ENCODE peak calls at places on chromosomes 3 and 15, in seven cellular contexts. One of them, this sample, is unnamed.

GRCh38 chr15:27679621-27680521 is 419.2 kb downstream of the OCA2 start:
- DNase-seq in gastrocnemius medialis: no peak
- DNase-seq in upper lobe of right lung: no peak
- DNase-seq in epithelial cell of proximal tubule: no peak
- DNase-seq in choroid plexus epithelial cell: peak; percentile 20
- DNase-seq in IMR-90: no peak
- DNase-seq in RWPE1: no peak
- DNase-seq in this sample: no peak

GRCh38 chr3:171953300-171954022 is 85.9 kb upstream of the FNDC3B start:
- DNase-seq in gastrocnemius medialis: no peak
- DNase-seq in upper lobe of right lung: no peak
- DNase-seq in epithelial cell of proximal tubule: no peak
- DNase-seq in choroid plexus epithelial cell: no peak
- DNase-seq in IMR-90: no peak
- DNase-seq in RWPE1: no peak
- DNase-seq in this sample: no peak

GRCh38 chr3:133547432-133548041 is 25.9 kb upstream of the CDV3 start:
- DNase-seq in gastrocnemius medialis: no peak
- DNase-seq in upper lobe of right lung: peak; percentile 72
- DNase-seq in epithelial cell of proximal tubule: no peak
- DNase-seq in choroid plexus epithelial cell: peak; percentile 84
- DNase-seq in IMR-90: peak; percentile 74
- DNase-seq in RWPE1: no peak
- DNase-seq in this sample: no peak

GRCh38 chr3:128072454-128073184 is 20.4 kb downstream of the SEC61A1 start:
- DNase-seq in gastrocnemius medialis: no peak
- DNase-seq in upper lobe of right lung: peak; percentile 55
- DNase-seq in epithelial cell of proximal tubule: no peak
- DNase-seq in choroid plexus epithelial cell: no peak
- DNase-seq in IMR-90: no peak
- DNase-seq in RWPE1: no peak
- DNase-seq in this sample: no peak

GRCh38 chr3:18111702-18112311 is 313.3 kb downstream of the SATB1 start:
- DNase-seq in gastrocnemius medialis: no peak
- DNase-seq in upper lobe of right lung: no peak
- DNase-seq in epithelial cell of proximal tubule: no peak
- DNase-seq in choroid plexus epithelial cell: peak; percentile 60
- DNase-seq in IMR-90: peak; percentile 29
- DNase-seq in RWPE1: no peak
- DNase-seq in this sample: no peak

GRCh38 chr3:61547625-61548024 is 13.7 kb upstream of the PTPRG start:
- DNase-seq in gastrocnemius medialis: no peak
- DNase-seq in upper lobe of right lung: no peak
- DNase-seq in epithelial cell of proximal tubule: no peak
- DNase-seq in choroid plexus epithelial cell: no peak
- DNase-seq in IMR-90: no peak
- DNase-seq in RWPE1: no peak
- DNase-seq in this sample: no peak

GRCh38 chr3:160613661-160614060 is 48.3 kb upstream of the KPNA4 start:
- DNase-seq in gastrocnemius medialis: no peak
- DNase-seq in upper lobe of right lung: no peak
- DNase-seq in epithelial cell of proximal tubule: no peak
- DNase-seq in choroid plexus epithelial cell: no peak
- DNase-seq in IMR-90: no peak
- DNase-seq in RWPE1: no peak
- DNase-seq in this sample: no peak

GRCh38 chr3:124640907-124641306 is 89.3 kb upstream of the UMPS start:
- DNase-seq in gastrocnemius medialis: no peak
- DNase-seq in upper lobe of right lung: no peak
- DNase-seq in epithelial cell of proximal tubule: no peak
- DNase-seq in choroid plexus epithelial cell: no peak
- DNase-seq in IMR-90: no peak
- DNase-seq in RWPE1: no peak
- DNase-seq in this sample: no peak

GRCh38 chr3:195839260-195840010 is 27.7 kb upstream of the MUC4 start:
- DNase-seq in gastrocnemius medialis: no peak
- DNase-seq in upper lobe of right lung: no peak
- DNase-seq in epithelial cell of proximal tubule: no peak
- DNase-seq in choroid plexus epithelial cell: no peak
- DNase-seq in IMR-90: no peak
- DNase-seq in RWPE1: no peak
- DNase-seq in this sample: no peak

GRCh38 chr3:60703956-60704736 is 547.1 kb downstream of the FHIT start:
- DNase-seq in gastrocnemius medialis: no peak
- DNase-seq in upper lobe of right lung: no peak
- DNase-seq in epithelial cell of proximal tubule: no peak
- DNase-seq in choroid plexus epithelial cell: no peak
- DNase-seq in IMR-90: peak; percentile 66
- DNase-seq in RWPE1: no peak
- DNase-seq in this sample: no peak

GRCh38 chr15:98505611-98506031 is 142.7 kb upstream of the IGF1R start:
- DNase-seq in gastrocnemius medialis: peak; percentile 78
- DNase-seq in upper lobe of right lung: no peak
- DNase-seq in epithelial cell of proximal tubule: no peak
- DNase-seq in choroid plexus epithelial cell: no peak
- DNase-seq in IMR-90: no peak
- DNase-seq in RWPE1: no peak
- DNase-seq in this sample: no peak

GRCh38 chr15:51966192-51966591 is 5.4 kb downstream of the LEO1 start:
- DNase-seq in gastrocnemius medialis: no peak
- DNase-seq in upper lobe of right lung: no peak
- DNase-seq in epithelial cell of proximal tubule: no peak
- DNase-seq in choroid plexus epithelial cell: no peak
- DNase-seq in IMR-90: peak; percentile 28
- DNase-seq in RWPE1: no peak
- DNase-seq in this sample: no peak

GRCh38 chr3:17845026-17845425 is 102.6 kb upstream of the TBC1D5 start:
- DNase-seq in gastrocnemius medialis: no peak
- DNase-seq in upper lobe of right lung: no peak
- DNase-seq in epithelial cell of proximal tubule: no peak
- DNase-seq in choroid plexus epithelial cell: no peak
- DNase-seq in IMR-90: no peak
- DNase-seq in RWPE1: no peak
- DNase-seq in this sample: no peak

GRCh38 chr3:4976109-4976508 is 3.1 kb upstream of the BHLHE40 start:
- DNase-seq in gastrocnemius medialis: peak; percentile 88
- DNase-seq in upper lobe of right lung: peak; percentile 78
- DNase-seq in epithelial cell of proximal tubule: no peak
- DNase-seq in choroid plexus epithelial cell: peak; percentile 83
- DNase-seq in IMR-90: peak; percentile 63
- DNase-seq in RWPE1: no peak
- DNase-seq in this sample: no peak

GRCh38 chr3:4978259-4978965 is 825 bp upstream of the BHLHE40 start:
- DNase-seq in gastrocnemius medialis: peak; percentile 96
- DNase-seq in upper lobe of right lung: peak; percentile 99
- DNase-seq in epithelial cell of proximal tubule: no peak
- DNase-seq in choroid plexus epithelial cell: peak; percentile 99
- DNase-seq in IMR-90: peak; percentile 97
- DNase-seq in RWPE1: peak; percentile 94
- DNase-seq in this sample: peak; percentile 98

GRCh38 chr3:4977889-4978258 is 1.4 kb upstream of the BHLHE40 start:
- DNase-seq in gastrocnemius medialis: no peak
- DNase-seq in upper lobe of right lung: no peak
- DNase-seq in epithelial cell of proximal tubule: no peak
- DNase-seq in choroid plexus epithelial cell: peak; percentile 85
- DNase-seq in IMR-90: no peak
- DNase-seq in RWPE1: no peak
- DNase-seq in this sample: no peak

GRCh38 chr3:4978966-4979400 is 254 bp upstream of the BHLHE40 start:
- DNase-seq in gastrocnemius medialis: peak; percentile 98
- DNase-seq in upper lobe of right lung: peak; percentile 98
- DNase-seq in epithelial cell of proximal tubule: peak; percentile 80
- DNase-seq in choroid plexus epithelial cell: peak; percentile 100
- DNase-seq in IMR-90: peak; percentile 99
- DNase-seq in RWPE1: peak; percentile 90
- DNase-seq in this sample: peak; percentile 98

DNA sequence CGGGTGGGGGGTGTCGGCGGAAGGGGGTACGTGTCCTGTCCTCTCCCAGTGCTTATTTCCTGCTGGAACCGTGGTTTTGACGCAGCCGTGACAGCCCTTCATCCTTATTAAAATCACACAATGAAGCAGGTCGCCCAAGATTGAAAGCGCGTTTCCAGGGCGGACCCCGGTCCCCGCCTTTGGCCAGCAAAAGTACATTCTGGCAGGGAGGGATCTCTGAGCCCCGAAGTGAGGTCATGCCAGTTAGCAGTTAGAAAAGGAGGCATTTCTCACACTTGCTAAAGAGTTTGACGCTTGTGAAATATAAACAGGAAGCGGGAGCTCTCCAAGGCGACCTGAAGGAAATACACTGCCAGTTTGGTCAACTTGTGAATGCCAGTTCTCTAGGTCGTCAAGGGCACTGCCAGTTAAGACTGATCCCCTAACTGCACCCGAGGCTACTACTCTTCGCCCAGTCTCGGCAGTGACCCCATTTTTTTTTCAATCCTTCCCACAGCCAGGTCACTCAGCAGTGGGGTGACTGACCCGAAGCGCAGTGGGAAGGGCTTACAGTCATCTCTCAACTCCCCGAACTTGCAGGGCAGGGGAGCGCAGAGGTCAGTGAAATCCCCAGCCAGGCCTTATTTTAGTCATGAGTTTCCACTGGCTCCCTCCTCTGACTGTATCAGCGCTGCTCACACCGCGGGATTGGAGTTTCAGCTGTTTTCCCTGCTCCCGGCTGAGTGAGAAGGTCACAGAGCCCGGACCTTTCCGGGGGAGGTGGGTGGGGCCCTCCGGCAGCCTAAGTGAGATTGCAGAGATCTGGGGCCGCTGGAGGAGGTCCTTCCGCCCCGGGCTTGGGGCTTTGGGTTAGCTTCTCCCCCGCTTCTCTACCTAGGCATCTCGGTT is 2.0 kb upstream of the BHLHE40 start:
- DNase-seq in gastrocnemius medialis: peak; percentile 89
- DNase-seq in upper lobe of right lung: peak; percentile 91
- DNase-seq in epithelial cell of proximal tubule: peak; percentile 90
- DNase-seq in choroid plexus epithelial cell: peak; percentile 93
- DNase-seq in IMR-90: peak; percentile 84
- DNase-seq in RWPE1: peak; percentile 44
- DNase-seq in this sample: peak; percentile 72
- TF ChIP-seq CTCF in gastrocnemius medialis: no peak
- TF ChIP-seq CTCF in upper lobe of right lung: no peak
- TF ChIP-seq CTCF in epithelial cell of proximal tubule: peak; percentile 2
- TF ChIP-seq CTCF in choroid plexus epithelial cell: peak; percentile 40
- TF ChIP-seq CTCF in IMR-90: no peak
- TF ChIP-seq CTCF in RWPE1: no peak
- TF ChIP-seq CTCF in this sample: peak; percentile 33

GRCh38 chr3:145767909-145768308 is 393.1 kb downstream of the PLOD2 start:
- DNase-seq in gastrocnemius medialis: no peak
- DNase-seq in upper lobe of right lung: no peak
- DNase-seq in epithelial cell of proximal tubule: no peak
- DNase-seq in choroid plexus epithelial cell: peak; percentile 32
- DNase-seq in IMR-90: no peak
- DNase-seq in RWPE1: no peak
- DNase-seq in this sample: no peak
- TF ChIP-seq CTCF in gastrocnemius medialis: no peak
- TF ChIP-seq CTCF in upper lobe of right lung: peak; percentile 19
- TF ChIP-seq CTCF in epithelial cell of proximal tubule: no peak
- TF ChIP-seq CTCF in choroid plexus epithelial cell: peak; percentile 48
- TF ChIP-seq CTCF in IMR-90: peak; percentile 17
- TF ChIP-seq CTCF in RWPE1: peak; percentile 18
- TF ChIP-seq CTCF in this sample: peak; percentile 90

DNA sequence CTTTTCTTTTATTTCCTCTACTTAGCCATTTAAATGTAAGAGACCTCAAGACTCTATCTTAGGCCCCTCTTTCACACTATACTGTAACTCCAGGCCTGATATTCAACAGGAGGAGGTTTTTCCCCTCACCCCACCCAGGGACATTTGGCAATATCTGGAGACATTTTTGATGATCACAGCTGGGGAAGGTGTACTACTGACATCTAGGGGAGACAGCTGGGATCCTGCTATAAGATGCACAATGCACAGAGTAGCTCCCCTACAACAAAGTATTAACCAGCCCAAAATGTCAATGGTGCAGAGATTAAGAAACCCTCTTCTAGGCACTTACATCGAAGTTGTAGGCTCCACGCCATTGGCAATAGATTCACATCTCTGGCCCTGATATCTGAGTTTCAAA is 517.5 kb upstream of the UBE2E2 start:
- DNase-seq in gastrocnemius medialis: no peak
- DNase-seq in upper lobe of right lung: no peak
- DNase-seq in epithelial cell of proximal tubule: no peak
- DNase-seq in choroid plexus epithelial cell: peak; percentile 49
- DNase-seq in IMR-90: no peak
- DNase-seq in RWPE1: peak; percentile 2
- DNase-seq in this sample: no peak
- TF ChIP-seq CTCF in gastrocnemius medialis: no peak
- TF ChIP-seq CTCF in upper lobe of right lung: no peak
- TF ChIP-seq CTCF in epithelial cell of proximal tubule: peak; percentile 70
- TF ChIP-seq CTCF in choroid plexus epithelial cell: peak; percentile 74
- TF ChIP-seq CTCF in IMR-90: no peak
- TF ChIP-seq CTCF in RWPE1: no peak
- TF ChIP-seq CTCF in this sample: peak; percentile 71

DNA sequence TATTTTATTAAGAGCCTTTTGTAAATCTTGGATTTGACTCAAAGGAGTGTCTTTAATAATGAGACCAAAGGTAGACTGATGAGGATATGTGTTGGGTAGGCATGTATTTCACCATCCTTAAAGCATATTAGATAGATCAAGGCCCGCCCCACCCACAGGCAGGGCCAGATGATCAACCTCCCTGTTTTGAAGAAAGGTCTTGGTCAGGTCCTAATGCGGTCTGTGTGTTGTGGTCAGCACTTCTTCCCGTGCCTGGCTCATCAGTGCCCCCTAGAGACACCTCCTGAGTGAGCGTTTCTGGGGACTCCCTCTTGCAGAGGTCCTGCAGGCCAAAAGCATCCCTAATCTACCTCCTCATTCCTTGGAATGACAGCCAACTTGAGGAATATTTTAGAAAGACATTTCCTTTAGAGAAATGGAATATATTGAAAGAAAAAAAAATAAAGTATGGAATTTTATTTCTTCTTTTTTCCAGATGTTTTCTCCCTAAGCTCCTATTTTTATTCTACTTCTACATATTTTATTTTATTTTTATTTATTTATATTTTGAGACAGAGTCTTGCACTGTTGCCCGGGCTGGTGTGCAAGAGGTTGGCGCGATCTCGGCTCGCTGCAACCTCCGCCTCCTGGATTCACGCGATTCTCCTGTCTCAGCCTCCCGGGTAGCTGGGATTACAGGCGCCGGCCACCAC is 6.0 kb downstream of the TM4SF4 start:
- DNase-seq in gastrocnemius medialis: peak; percentile 74
- DNase-seq in upper lobe of right lung: peak; percentile 86
- DNase-seq in epithelial cell of proximal tubule: no peak
- DNase-seq in choroid plexus epithelial cell: peak; percentile 97
- DNase-seq in IMR-90: peak; percentile 91
- DNase-seq in RWPE1: peak; percentile 66
- DNase-seq in this sample: no peak
- TF ChIP-seq CTCF in gastrocnemius medialis: peak; percentile 70
- TF ChIP-seq CTCF in upper lobe of right lung: peak; percentile 90
- TF ChIP-seq CTCF in epithelial cell of proximal tubule: peak; percentile 99
- TF ChIP-seq CTCF in choroid plexus epithelial cell: peak; percentile 98
- TF ChIP-seq CTCF in IMR-90: peak; percentile 95
- TF ChIP-seq CTCF in RWPE1: peak; percentile 68
- TF ChIP-seq CTCF in this sample: peak; percentile 95